ENCODE peak calls at places on chromosome 1, in six cellular contexts. Y is stimulated activated CD8-positive, alpha-beta memory T cell treated with anti-CD3 and anti-CD28 coated beads, Interleukin-15, amount 100 ng/mL, for 4 hours; Q is NCI-H1105; P is central memory CD4-positive, alpha-beta T cell; V is NCI-H1092 treated with DMSO at 0.1 percent for 48 hours; X is posterior cingulate gyrus. U is an unnamed sample.

GRCh38 chr1:85894651-85895050 is 186.4 kb upstream of the ZNHIT6 start:
- DNase-seq in Y (no peak), Q (peak; percentile 8), P (no peak), V (peak; percentile 49), X (no peak), U (no peak)

GRCh38 chr1:3049164-3049563 is 19.8 kb upstream of the PRDM16 start:
- DNase-seq in Y (no peak), Q (no peak), P (no peak), V (no peak), X (no peak), U (no peak)

GRCh38 chr1:232557661-232558260 is 72.2 kb downstream of the SIPA1L2 start:
- DNase-seq in Y (no peak), Q (no peak), P (no peak), V (no peak), X (no peak), U (no peak)

GRCh38 chr1:78284354-78284753 is 206.4 kb upstream of the PTGFR start:
- DNase-seq in Y (no peak), Q (no peak), P (no peak), V (no peak), X (no peak), U (no peak)

GRCh38 chr1:65456481-65456880 is 36.0 kb downstream of the LEPR start:
- DNase-seq in Y (no peak), Q (no peak), P (no peak), V (no peak), X (no peak), U (no peak)

GRCh38 chr1:34128186-34128889 is 36.7 kb downstream of the CSMD2 start:
- DNase-seq in Y (no peak), Q (no peak), P (no peak), V (no peak), X (no peak), U (no peak)

GRCh38 chr1:12196641-12197482 is 30.1 kb downstream of the TNFRSF1B start:
- DNase-seq in Y (no peak), Q (no peak), P (no peak), V (peak; percentile 12), X (no peak), U (no peak)

GRCh38 chr1:41806472-41807155 is 112.1 kb downstream of the HIVEP3 start:
- DNase-seq in Y (peak; percentile 80), Q (no peak), P (no peak), V (no peak), X (no peak), U (no peak)

GRCh38 chr1:182998482-182998881 is 24.7 kb upstream of the LAMC1 start:
- DNase-seq in Y (no peak), Q (no peak), P (no peak), V (no peak), X (no peak), U (no peak)

GRCh38 chr1:29393451-29393826 is 157.1 kb downstream of the PTPRU start:
- DNase-seq in Y (no peak), Q (no peak), P (no peak), V (no peak), X (no peak), U (no peak)

GRCh38 chr1:109307363-109308021 is 681 bp upstream of the MYBPHL start:
- DNase-seq in Y (no peak), Q (peak; percentile 45), P (no peak), V (peak; percentile 32), X (peak; percentile 48), U (peak; percentile 31)

GRCh38 chr1:31429583-31429982 is 16.6 kb downstream of the SERINC2 start:
- DNase-seq in Y (no peak), Q (no peak), P (no peak), V (no peak), X (no peak), U (no peak)

GRCh38 chr1:42982641-42983040 is 24.0 kb upstream of the SLC2A1 start:
- DNase-seq in Y (no peak), Q (no peak), P (no peak), V (no peak), X (no peak), U (no peak)

GRCh38 chr1:43930168-43930948 is 3.2 kb upstream of the ARTN start:
- DNase-seq in Y (no peak), Q (no peak), P (no peak), V (no peak), X (no peak), U (no peak)

GRCh38 chr1:192171123-192171522 is 12.9 kb downstream of the RGS18 start:
- DNase-seq in Y (no peak), Q (no peak), P (no peak), V (no peak), X (no peak), U (no peak)